ENCODE peak calls at places on chromosomes 1 and 21, in six cellular contexts. L is heart right ventricle, U is tibial nerve, Q is testis, C is nephron progenitor cell, Z is progenitor cell of endocrine pancreas. P is an unnamed sample.

GRCh38 chr21:45747802-45748445 is 104.4 kb downstream of the PCBP3 start:
- DNase-seq in L (no peak), U (no peak), Q (no peak), C (no peak), Z (no peak), P (no peak)

GRCh38 chr1:240860023-240860422 is 248.1 kb upstream of the GREM2 start:
- DNase-seq in L (no peak), U (no peak), Q (no peak), C (no peak), Z (no peak), P (no peak)

GRCh38 chr1:230299148-230300006 is 126.8 kb downstream of the PGBD5 start:
- DNase-seq in L (no peak), U (no peak), Q (no peak), C (no peak), Z (no peak), P (no peak)

GRCh38 chr21:42797522-42797921 is 81.8 kb downstream of the WDR4 start:
- DNase-seq in L (no peak), U (no peak), Q (no peak), C (no peak), Z (no peak), P (no peak)

GRCh38 chr21:39385299-39386145 is 36.6 kb upstream of the HMGN1 start:
- DNase-seq in L (peak), U (no peak), Q (peak), C (no peak), Z (no peak), P (peak)

GRCh38 chr1:100240013-100240412 is 9.6 kb downstream of the DBT start:
- DNase-seq in L (no peak), U (no peak), Q (no peak), C (no peak), Z (no peak), P (no peak)

GRCh38 chr1:218430346-218430745 is 85.2 kb downstream of the TGFB2 start:
- DNase-seq in L (no peak), U (no peak), Q (no peak), C (no peak), Z (no peak), P (no peak)

GRCh38 chr1:182175340-182176068 is 114.0 kb upstream of the ZNF648 start:
- DNase-seq in L (no peak), U (no peak), Q (no peak), C (no peak), Z (no peak), P (no peak)

GRCh38 chr1:60867782-60868181 is 214.6 kb upstream of the NFIA start:
- DNase-seq in L (no peak), U (no peak), Q (no peak), C (no peak), Z (no peak), P (peak)

GRCh38 chr21:17921579-17922530 is 102.7 kb upstream of the C21orf91 start:
- DNase-seq in L (peak), U (peak), Q (peak), C (no peak), Z (no peak), P (no peak)

GRCh38 chr21:15301736-15302135 is 236.9 kb upstream of the NRIP1 start:
- DNase-seq in L (no peak), U (no peak), Q (no peak), C (no peak), Z (no peak), P (no peak)

GRCh38 chr21:35239811-35240219 is 190.7 kb upstream of the RUNX1 start:
- DNase-seq in L (peak), U (no peak), Q (no peak), C (peak), Z (no peak), P (peak)

DNA sequence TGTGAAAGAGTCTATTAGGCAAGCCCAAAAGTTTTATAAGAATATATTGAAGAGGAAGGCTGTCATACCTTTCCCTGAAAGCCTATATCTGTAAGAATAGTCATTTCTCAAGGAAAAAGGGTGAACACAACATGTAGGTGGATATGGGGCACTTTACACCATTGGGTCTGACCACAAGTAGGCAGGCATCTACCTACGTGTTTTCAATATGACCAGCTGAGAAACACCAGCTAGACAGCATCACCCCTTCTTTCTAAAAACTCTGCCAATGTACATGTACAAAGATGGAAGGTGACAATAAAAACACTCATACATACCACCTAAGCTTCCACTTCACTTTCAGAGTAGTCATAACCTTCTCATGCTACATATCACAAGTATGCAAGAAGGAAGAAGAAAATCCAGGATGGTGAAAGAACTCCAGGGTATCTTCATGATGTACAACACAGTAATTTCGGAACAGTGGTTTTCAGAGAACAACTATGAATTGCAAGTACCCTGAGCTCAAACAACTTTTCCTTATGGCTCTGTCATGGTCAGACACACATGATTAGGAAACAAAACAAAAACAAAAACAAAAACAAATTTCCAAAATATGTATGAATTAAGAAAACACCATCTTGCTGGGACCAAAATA is 98.5 kb upstream of the ADGRL2 start:
- DNase-seq in L (no peak), U (no peak), Q (no peak), C (no peak), Z (no peak), P (no peak)
- TF ChIP-seq CTCF in L (no peak), U (no peak), Q (no peak), C (no peak), Z (no peak), P (no peak)

GRCh38 chr1:113219377-113219776 is 146.4 kb downstream of the LRIG2 start:
- DNase-seq in L (no peak), U (no peak), Q (no peak), C (no peak), Z (no peak), P (no peak)
- TF ChIP-seq CTCF in L (peak), U (no peak), Q (no peak), C (no peak), Z (peak), P (no peak)

GRCh38 chr1:178096421-178096820 is 2.5 kb downstream of the RASAL2 start:
- DNase-seq in L (no peak), U (no peak), Q (no peak), C (no peak), Z (no peak), P (no peak)

GRCh38 chr1:178093958-178094751 is at the start of gene RASAL2:
- DNase-seq in L (peak), U (peak), Q (peak), C (peak), Z (peak), P (peak)

GRCh38 chr1:178091986-178092745 is 1.7 kb upstream of the RASAL2 start:
- DNase-seq in L (no peak), U (no peak), Q (no peak), C (no peak), Z (no peak), P (no peak)

GRCh38 chr1:178094752-178095645 is 1.1 kb downstream of the RASAL2 start:
- DNase-seq in L (no peak), U (no peak), Q (no peak), C (no peak), Z (no peak), P (no peak)

GRCh38 chr1:178093150-178093957 is 550 bp upstream of the RASAL2 start:
- DNase-seq in L (peak), U (peak), Q (peak), C (peak), Z (peak), P (peak)
- TF ChIP-seq CTCF in L (no peak), U (peak), Q (no peak), C (no peak), Z (peak), P (no peak)

GRCh38 chr1:167564592-167564991 is 11.0 kb upstream of the CREG1 start:
- DNase-seq in L (no peak), U (no peak), Q (no peak), C (no peak), Z (no peak), P (no peak)
- TF ChIP-seq CTCF in L (no peak), U (no peak), Q (no peak), C (no peak), Z (no peak), P (no peak)

DNA sequence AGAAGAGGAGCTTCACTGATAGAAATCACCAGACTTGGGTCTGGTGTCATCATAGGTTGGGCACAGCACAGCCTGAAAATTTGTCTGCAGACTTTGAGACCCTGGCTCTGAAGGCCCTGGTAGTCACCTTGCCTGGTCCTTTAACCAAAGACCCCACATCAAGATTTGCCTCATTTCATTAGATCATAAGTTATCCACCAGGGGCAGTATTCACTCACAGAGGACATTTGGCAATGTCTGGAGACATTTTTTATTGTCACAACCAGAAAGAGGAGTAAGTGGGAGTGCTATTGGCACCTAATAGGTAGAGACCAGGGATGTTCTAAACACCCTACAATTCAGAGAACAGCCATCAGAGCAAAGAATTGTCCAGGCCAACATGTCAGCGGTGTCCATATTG is 22.1 kb upstream of the PAX7 start:
- DNase-seq in L (no peak), U (no peak), Q (no peak), C (no peak), Z (no peak), P (no peak)
- TF ChIP-seq CTCF in L (no peak), U (no peak), Q (no peak), C (no peak), Z (no peak), P (peak)